ENCODE peak calls at places on chromosomes 16 and 17, in five cellular contexts. One of them, this sample, is unnamed.

GRCh38 chr17:56891751-56892150 is 22.1 kb downstream of the TRIM25 start:
- DNase-seq in lower lobe of right lung: peak
- DNase-seq in IMR-90: no peak
- DNase-seq in left lung: no peak
- DNase-seq in astrocyte of the cerebellum: no peak
- DNase-seq in this sample: peak

GRCh38 chr16:73058616-73059409 is 10.9 kb upstream of the ZFHX3 start:
- DNase-seq in lower lobe of right lung: peak
- DNase-seq in left lung: peak
- DNase-seq in IMR-90: peak
- DNase-seq in astrocyte of the cerebellum: no peak
- DNase-seq in this sample: peak

GRCh38 chr16:86505899-86506864 is 4.1 kb upstream of the FOXF1 start:
- DNase-seq in left lung: no peak
- DNase-seq in astrocyte of the cerebellum: no peak
- DNase-seq in lower lobe of right lung: no peak
- DNase-seq in IMR-90: peak
- DNase-seq in this sample: no peak

GRCh38 chr17:8941520-8941919 is 24.0 kb downstream of the PIK3R5 start:
- DNase-seq in IMR-90: no peak
- DNase-seq in astrocyte of the cerebellum: no peak
- DNase-seq in left lung: peak
- DNase-seq in lower lobe of right lung: peak
- DNase-seq in this sample: no peak

GRCh38 chr16:13587171-13587570 is 332.8 kb upstream of the ERCC4 start:
- DNase-seq in lower lobe of right lung: no peak
- DNase-seq in left lung: no peak
- DNase-seq in astrocyte of the cerebellum: no peak
- DNase-seq in IMR-90: no peak
- DNase-seq in this sample: no peak

GRCh38 chr16:11748023-11748403 is 5.4 kb upstream of the TXNDC11 start:
- DNase-seq in left lung: no peak
- DNase-seq in astrocyte of the cerebellum: no peak
- DNase-seq in lower lobe of right lung: no peak
- DNase-seq in IMR-90: no peak
- DNase-seq in this sample: no peak

GRCh38 chr17:6442775-6443174 is 1.5 kb upstream of the PIMREG start:
- DNase-seq in left lung: no peak
- DNase-seq in lower lobe of right lung: no peak
- DNase-seq in astrocyte of the cerebellum: no peak
- DNase-seq in IMR-90: no peak
- DNase-seq in this sample: no peak

GRCh38 chr17:76166168-76166567 is 25.1 kb upstream of the FOXJ1 start:
- DNase-seq in astrocyte of the cerebellum: no peak
- DNase-seq in lower lobe of right lung: no peak
- DNase-seq in left lung: no peak
- DNase-seq in IMR-90: peak
- DNase-seq in this sample: peak

GRCh38 chr17:80585880-80586279 is 41.2 kb downstream of the RPTOR start:
- DNase-seq in left lung: no peak
- DNase-seq in astrocyte of the cerebellum: no peak
- DNase-seq in IMR-90: no peak
- DNase-seq in lower lobe of right lung: no peak
- DNase-seq in this sample: no peak

GRCh38 chr16:2692948-2693651 is 10.8 kb downstream of the KCTD5 start:
- DNase-seq in IMR-90: peak
- DNase-seq in lower lobe of right lung: no peak
- DNase-seq in left lung: peak
- DNase-seq in astrocyte of the cerebellum: peak
- DNase-seq in this sample: no peak

GRCh38 chr16:66382171-66382965 is 15.9 kb downstream of the CDH5 start:
- DNase-seq in IMR-90: peak
- DNase-seq in left lung: no peak
- DNase-seq in lower lobe of right lung: no peak
- DNase-seq in astrocyte of the cerebellum: peak
- DNase-seq in this sample: peak

GRCh38 chr16:2528161-2529060 is 2.8 kb downstream of the CEMP1 start:
- DNase-seq in IMR-90: no peak
- DNase-seq in lower lobe of right lung: peak
- DNase-seq in astrocyte of the cerebellum: no peak
- DNase-seq in left lung: peak
- DNase-seq in this sample: no peak

GRCh38 chr16:58732545-58733247 is 1.4 kb downstream of the GOT2 start:
- DNase-seq in lower lobe of right lung: no peak
- DNase-seq in IMR-90: peak
- DNase-seq in astrocyte of the cerebellum: no peak
- DNase-seq in left lung: no peak
- DNase-seq in this sample: peak

GRCh38 chr17:77495575-77495974 is 354.8 kb downstream of the SEC14L1 start:
- DNase-seq in astrocyte of the cerebellum: no peak
- DNase-seq in left lung: peak
- DNase-seq in IMR-90: no peak
- DNase-seq in lower lobe of right lung: no peak
- DNase-seq in this sample: no peak

GRCh38 chr16:55120408-55120807 is 189.7 kb downstream of the IRX5 start:
- DNase-seq in astrocyte of the cerebellum: no peak
- DNase-seq in lower lobe of right lung: no peak
- DNase-seq in IMR-90: no peak
- DNase-seq in left lung: no peak
- DNase-seq in this sample: no peak

GRCh38 chr17:38735161-38735997 is 5.2 kb downstream of the CISD3 start:
- DNase-seq in IMR-90: no peak
- DNase-seq in left lung: peak
- DNase-seq in astrocyte of the cerebellum: no peak
- DNase-seq in lower lobe of right lung: peak
- DNase-seq in this sample: peak

DNA sequence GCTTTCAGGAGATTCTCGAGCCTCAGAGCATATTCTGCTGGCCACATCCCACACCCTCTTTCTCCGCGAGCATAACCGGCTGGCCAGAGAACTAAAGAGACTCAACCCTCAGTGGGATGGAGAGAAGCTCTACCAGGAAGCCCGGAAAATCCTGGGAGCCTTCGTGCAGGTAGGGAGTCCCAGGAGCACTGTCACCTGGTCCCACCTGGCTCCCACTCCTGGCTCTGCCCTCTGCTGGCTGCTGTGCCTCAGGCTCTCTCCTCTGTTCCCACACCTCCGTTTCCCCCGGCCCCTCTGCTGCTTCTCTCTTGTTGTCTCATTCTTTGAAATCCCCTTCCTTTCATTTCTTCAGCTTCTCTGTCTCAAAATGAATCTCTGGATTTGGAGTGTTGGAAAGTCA is 16.4 kb downstream of the LPO start:
- DNase-seq in astrocyte of the cerebellum: no peak
- DNase-seq in left lung: no peak
- DNase-seq in lower lobe of right lung: no peak
- DNase-seq in IMR-90: no peak
- DNase-seq in this sample: no peak
- TF ChIP-seq CTCF in astrocyte of the cerebellum: no peak
- TF ChIP-seq CTCF in left lung: no peak
- TF ChIP-seq CTCF in lower lobe of right lung: no peak
- TF ChIP-seq CTCF in IMR-90: no peak
- TF ChIP-seq CTCF in this sample: no peak

GRCh38 chr16:89925596-89926079 is 2.5 kb downstream of the TUBB3 start:
- DNase-seq in lower lobe of right lung: no peak
- DNase-seq in astrocyte of the cerebellum: no peak
- DNase-seq in left lung: no peak
- DNase-seq in IMR-90: no peak
- DNase-seq in this sample: peak
- H3K4me3 ChIP-seq in lower lobe of right lung: peak
- H3K4me3 ChIP-seq in astrocyte of the cerebellum: peak
- H3K4me3 ChIP-seq in left lung: peak
- H3K4me3 ChIP-seq in IMR-90: peak
- H3K4me3 ChIP-seq in this sample: peak

GRCh38 chr17:64148699-64149098 is 18.8 kb upstream of the ERN1 start:
- DNase-seq in astrocyte of the cerebellum: no peak
- DNase-seq in left lung: no peak
- DNase-seq in IMR-90: no peak
- DNase-seq in lower lobe of right lung: no peak
- DNase-seq in this sample: no peak
- TF ChIP-seq CTCF in astrocyte of the cerebellum: peak
- TF ChIP-seq CTCF in left lung: no peak
- TF ChIP-seq CTCF in IMR-90: no peak
- TF ChIP-seq CTCF in lower lobe of right lung: no peak
- TF ChIP-seq CTCF in this sample: no peak

GRCh38 chr17:79135011-79135410 is 60.4 kb downstream of the ENGASE start:
- DNase-seq in left lung: no peak
- DNase-seq in lower lobe of right lung: no peak
- DNase-seq in IMR-90: no peak
- DNase-seq in astrocyte of the cerebellum: no peak
- DNase-seq in this sample: no peak

GRCh38 chr17:79135628-79136405 is 61.2 kb downstream of the ENGASE start:
- DNase-seq in left lung: no peak
- DNase-seq in astrocyte of the cerebellum: no peak
- DNase-seq in IMR-90: no peak
- DNase-seq in lower lobe of right lung: no peak
- DNase-seq in this sample: no peak

GRCh38 chr17:79132271-79133064 is 57.8 kb downstream of the ENGASE start:
- DNase-seq in astrocyte of the cerebellum: no peak
- DNase-seq in lower lobe of right lung: no peak
- DNase-seq in left lung: no peak
- DNase-seq in IMR-90: no peak
- DNase-seq in this sample: no peak

GRCh38 chr17:79133214-79133613 is 58.6 kb downstream of the ENGASE start:
- DNase-seq in astrocyte of the cerebellum: no peak
- DNase-seq in left lung: no peak
- DNase-seq in lower lobe of right lung: no peak
- DNase-seq in IMR-90: no peak
- DNase-seq in this sample: no peak

GRCh38 chr17:79133986-79134385 is 59.4 kb downstream of the ENGASE start:
- DNase-seq in astrocyte of the cerebellum: no peak
- DNase-seq in lower lobe of right lung: no peak
- DNase-seq in left lung: no peak
- DNase-seq in IMR-90: no peak
- DNase-seq in this sample: no peak
- H3K4me3 ChIP-seq in astrocyte of the cerebellum: no peak
- H3K4me3 ChIP-seq in lower lobe of right lung: no peak
- H3K4me3 ChIP-seq in left lung: no peak
- H3K4me3 ChIP-seq in IMR-90: no peak
- H3K4me3 ChIP-seq in this sample: no peak

GRCh38 chr16:80743273-80743672 is 61.1 kb downstream of the CDYL2 start:
- DNase-seq in left lung: no peak
- DNase-seq in lower lobe of right lung: no peak
- DNase-seq in IMR-90: no peak
- DNase-seq in astrocyte of the cerebellum: no peak
- DNase-seq in this sample: peak

GRCh38 chr16:80746231-80746630 is 58.2 kb downstream of the CDYL2 start:
- DNase-seq in astrocyte of the cerebellum: no peak
- DNase-seq in IMR-90: no peak
- DNase-seq in left lung: no peak
- DNase-seq in lower lobe of right lung: no peak
- DNase-seq in this sample: peak

GRCh38 chr16:80743772-80744171 is 60.6 kb downstream of the CDYL2 start:
- DNase-seq in astrocyte of the cerebellum: no peak
- DNase-seq in lower lobe of right lung: no peak
- DNase-seq in left lung: no peak
- DNase-seq in IMR-90: peak
- DNase-seq in this sample: no peak

GRCh38 chr16:80742331-80742730 is 62.1 kb downstream of the CDYL2 start:
- DNase-seq in IMR-90: no peak
- DNase-seq in astrocyte of the cerebellum: no peak
- DNase-seq in lower lobe of right lung: no peak
- DNase-seq in left lung: no peak
- DNase-seq in this sample: no peak

DNA sequence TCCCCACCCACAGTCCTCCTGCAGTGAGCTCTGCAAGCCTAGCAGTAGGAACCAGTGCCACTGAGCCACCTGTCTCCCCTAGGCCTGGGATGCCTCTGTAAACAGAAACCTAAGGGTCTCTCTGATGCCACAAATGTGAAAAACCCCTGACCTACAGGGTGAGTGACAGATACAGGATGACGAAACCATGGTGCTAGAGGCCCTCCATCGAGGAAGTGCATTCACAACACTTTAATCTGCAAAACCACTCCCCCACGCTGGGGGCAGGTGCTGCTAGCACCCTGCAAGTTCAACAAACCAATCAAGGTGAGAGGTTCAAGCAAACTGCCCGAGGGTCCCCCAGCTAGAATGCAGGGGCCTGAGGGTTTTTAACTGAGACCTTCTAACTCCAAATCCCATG is 59.5 kb downstream of the CDYL2 start:
- DNase-seq in lower lobe of right lung: no peak
- DNase-seq in astrocyte of the cerebellum: no peak
- DNase-seq in IMR-90: no peak
- DNase-seq in left lung: no peak
- DNase-seq in this sample: no peak
- TF ChIP-seq CTCF in lower lobe of right lung: no peak
- TF ChIP-seq CTCF in astrocyte of the cerebellum: no peak
- TF ChIP-seq CTCF in IMR-90: no peak
- TF ChIP-seq CTCF in left lung: no peak
- TF ChIP-seq CTCF in this sample: no peak

GRCh38 chr16:80935691-80936090 is 71.0 kb downstream of the CMC2 start:
- DNase-seq in lower lobe of right lung: no peak
- DNase-seq in IMR-90: no peak
- DNase-seq in left lung: no peak
- DNase-seq in astrocyte of the cerebellum: no peak
- DNase-seq in this sample: no peak

GRCh38 chr16:80936410-80936809 is 70.3 kb downstream of the CMC2 start:
- DNase-seq in astrocyte of the cerebellum: peak
- DNase-seq in IMR-90: peak
- DNase-seq in left lung: no peak
- DNase-seq in lower lobe of right lung: no peak
- DNase-seq in this sample: peak

GRCh38 chr16:80931661-80931984 is 75.1 kb downstream of the CMC2 start:
- DNase-seq in IMR-90: no peak
- DNase-seq in lower lobe of right lung: no peak
- DNase-seq in astrocyte of the cerebellum: no peak
- DNase-seq in left lung: no peak
- DNase-seq in this sample: no peak

GRCh38 chr16:80932725-80933124 is 74.0 kb downstream of the CMC2 start:
- DNase-seq in astrocyte of the cerebellum: peak
- DNase-seq in lower lobe of right lung: peak
- DNase-seq in IMR-90: peak
- DNase-seq in left lung: no peak
- DNase-seq in this sample: peak

DNA sequence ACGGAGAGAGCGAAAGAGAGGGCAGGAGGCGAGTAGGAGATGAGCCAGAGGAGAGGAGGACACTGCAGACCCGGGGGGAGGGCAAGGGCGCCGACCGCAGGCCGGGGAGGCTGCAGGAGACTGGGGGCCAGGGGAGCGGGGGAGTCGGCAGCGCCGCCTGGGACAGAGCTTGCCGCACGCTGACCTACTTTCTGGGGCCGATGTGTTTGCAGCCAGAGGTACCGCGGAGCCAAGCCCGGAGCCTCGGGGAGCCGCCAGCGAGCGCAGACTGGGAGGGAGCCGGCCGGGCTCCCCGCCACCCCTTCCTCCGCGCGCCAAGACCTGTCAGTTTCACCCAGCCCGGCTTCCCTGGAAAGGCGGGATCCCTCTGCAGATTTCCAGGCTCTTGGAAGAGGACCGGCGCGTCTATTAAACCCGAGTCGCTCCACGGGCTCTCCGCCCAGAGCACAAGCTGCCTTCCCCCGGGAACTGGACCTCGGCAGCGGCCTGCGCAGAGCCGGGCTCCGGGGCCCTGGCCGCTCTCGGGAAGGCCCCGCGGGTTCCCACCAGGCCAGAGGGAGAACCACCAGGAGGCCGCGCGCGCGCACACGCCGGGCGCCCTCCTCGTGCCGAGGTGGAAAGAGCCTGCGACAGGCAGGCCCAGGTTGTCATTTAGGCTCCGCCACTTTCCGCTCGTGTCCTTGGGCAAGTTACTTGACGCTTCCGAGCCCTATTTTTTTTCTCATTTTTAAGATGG is 74.5 kb downstream of the CMC2 start:
- DNase-seq in lower lobe of right lung: peak
- DNase-seq in astrocyte of the cerebellum: peak
- DNase-seq in left lung: peak
- DNase-seq in IMR-90: peak
- DNase-seq in this sample: peak
- H3K4me3 ChIP-seq in lower lobe of right lung: peak
- H3K4me3 ChIP-seq in astrocyte of the cerebellum: peak
- H3K4me3 ChIP-seq in left lung: peak
- H3K4me3 ChIP-seq in IMR-90: peak
- H3K4me3 ChIP-seq in this sample: peak